ENCODE peak calls at places on chromosomes 1 and 21, in seven cellular contexts. Z, E, U, H, R, G and X are unnamed samples.

GRCh38 chr1:225825078-225825477 is 15.2 kb downstream of the EPHX1 start:
- DNase-seq in Z (no peak), E (no peak), U (peak), H (no peak), R (no peak), G (peak), X (no peak)

GRCh38 chr1:58939146-58939545 is 155.3 kb upstream of the JUN start:
- DNase-seq in Z (no peak), E (no peak), U (no peak), H (no peak), R (no peak), G (no peak), X (no peak)

GRCh38 chr1:204225841-204226745 is 12.3 kb upstream of the GOLT1A start:
- DNase-seq in Z (no peak), E (no peak), U (no peak), H (no peak), R (no peak), G (peak), X (peak)

GRCh38 chr1:17622823-17623222 is 83.3 kb downstream of the ARHGEF10L start:
- DNase-seq in Z (no peak), E (no peak), U (no peak), H (no peak), R (no peak), G (no peak), X (no peak)

GRCh38 chr1:56566040-56566774 is 13.2 kb downstream of the PLPP3 start:
- DNase-seq in Z (no peak), E (no peak), U (no peak), H (no peak), R (no peak), G (peak), X (no peak)

GRCh38 chr1:24961961-24962861 is 32.1 kb upstream of the RUNX3 start:
- DNase-seq in Z (no peak), E (no peak), U (no peak), H (no peak), R (no peak), G (no peak), X (no peak)

GRCh38 chr1:182725264-182725965 is 41.0 kb upstream of the RGS8 start:
- DNase-seq in Z (no peak), E (no peak), U (no peak), H (no peak), R (no peak), G (no peak), X (no peak)

GRCh38 chr1:96596226-96596625 is 125.4 kb upstream of the PTBP2 start:
- DNase-seq in Z (peak), E (peak), U (peak), H (peak), R (no peak), G (peak), X (no peak)

GRCh38 chr1:186519981-186520380 is 59.1 kb upstream of the PDC start:
- DNase-seq in Z (no peak), E (no peak), U (no peak), H (no peak), R (no peak), G (no peak), X (no peak)

GRCh38 chr1:20324704-20325406 is 34.2 kb downstream of the VWA5B1 start:
- DNase-seq in Z (no peak), E (no peak), U (no peak), H (no peak), R (no peak), G (no peak), X (no peak)

GRCh38 chr1:66239834-66240233 is 294.1 kb upstream of the SGIP1 start:
- DNase-seq in Z (no peak), E (no peak), U (no peak), H (no peak), R (no peak), G (no peak), X (no peak)

GRCh38 chr1:29752141-29752540 is 515.8 kb downstream of the PTPRU start:
- DNase-seq in Z (no peak), E (no peak), U (no peak), H (no peak), R (no peak), G (no peak), X (no peak)

GRCh38 chr1:39230261-39231190 is 26.0 kb downstream of the MACF1 start:
- DNase-seq in Z (peak), E (no peak), U (no peak), H (no peak), R (peak), G (peak), X (no peak)

GRCh38 chr1:58246549-58246948 is 300.0 kb downstream of the OMA1 start:
- DNase-seq in Z (no peak), E (no peak), U (no peak), H (no peak), R (no peak), G (no peak), X (no peak)

GRCh38 chr1:3530931-3531818 is 76.7 kb downstream of the ARHGEF16 start:
- DNase-seq in Z (peak), E (peak), U (peak), H (peak), R (no peak), G (peak), X (peak)

GRCh38 chr1:69967245-69967766 is 238.1 kb downstream of the LRRC40 start:
- DNase-seq in Z (no peak), E (no peak), U (no peak), H (no peak), R (no peak), G (no peak), X (no peak)

GRCh38 chr1:81803423-81804103 is 2.8 kb downstream of the ADGRL2 start:
- DNase-seq in Z (no peak), E (no peak), U (no peak), H (peak), R (no peak), G (peak), X (no peak)

GRCh38 chr1:3306583-3307285 is 147.7 kb upstream of the ARHGEF16 start:
- DNase-seq in Z (no peak), E (no peak), U (no peak), H (no peak), R (no peak), G (no peak), X (no peak)

GRCh38 chr1:12547586-12548225 is 70.3 kb downstream of the DHRS3 start:
- DNase-seq in Z (no peak), E (no peak), U (no peak), H (no peak), R (no peak), G (no peak), X (no peak)

GRCh38 chr21:46051821-46052675 is 45.9 kb upstream of the COL6A2 start:
- DNase-seq in Z (no peak), E (no peak), U (no peak), H (no peak), R (no peak), G (no peak), X (no peak)

GRCh38 chr1:155078496-155079209 is at the start of gene EFNA3:
- DNase-seq in Z (no peak), E (no peak), U (peak), H (peak), R (no peak), G (no peak), X (peak)

GRCh38 chr1:3712573-3713535 is 39.4 kb upstream of the CCDC27 start:
- DNase-seq in Z (no peak), E (no peak), U (no peak), H (peak), R (no peak), G (no peak), X (no peak)

GRCh38 chr1:115898020-115898419 is 57.1 kb upstream of the NHLH2 start:
- DNase-seq in Z (no peak), E (no peak), U (no peak), H (no peak), R (no peak), G (no peak), X (no peak)

GRCh38 chr1:197911857-197912696 is 5.1 kb upstream of the LHX9 start:
- DNase-seq in Z (no peak), E (no peak), U (no peak), H (peak), R (no peak), G (no peak), X (peak)

GRCh38 chr1:222171005-222171404 is 376.9 kb downstream of the HHIPL2 start:
- DNase-seq in Z (no peak), E (peak), U (no peak), H (peak), R (peak), G (peak), X (peak)

GRCh38 chr21:37757631-37758376 is 158.5 kb downstream of the KCNJ6 start:
- DNase-seq in Z (no peak), E (no peak), U (no peak), H (no peak), R (no peak), G (no peak), X (no peak)

GRCh38 chr1:70504821-70505193 is 93.7 kb downstream of the CTH start:
- DNase-seq in Z (no peak), E (no peak), U (no peak), H (peak), R (no peak), G (no peak), X (no peak)

GRCh38 chr1:160954158-160955104 is at the start of gene ITLN2:
- DNase-seq in Z (no peak), E (peak), U (peak), H (peak), R (peak), G (peak), X (peak)

GRCh38 chr1:41733021-41733420 is 185.7 kb downstream of the HIVEP3 start:
- DNase-seq in Z (no peak), E (no peak), U (no peak), H (peak), R (no peak), G (no peak), X (no peak)

GRCh38 chr1:155134858-155135415 is 715 bp upstream of the SLC50A1 start:
- DNase-seq in Z (no peak), E (peak), U (peak), H (peak), R (no peak), G (peak), X (peak)

GRCh38 chr21:45830221-45830640 is 151.3 kb upstream of the COL6A1 start:
- DNase-seq in Z (no peak), E (no peak), U (peak), H (no peak), R (no peak), G (no peak), X (no peak)

GRCh38 chr1:239386453-239387303 is at the start of gene CHRM3:
- DNase-seq in Z (peak), E (no peak), U (no peak), H (peak), R (no peak), G (no peak), X (peak)

GRCh38 chr1:185850366-185850765 is 116.2 kb downstream of the HMCN1 start:
- DNase-seq in Z (no peak), E (no peak), U (no peak), H (no peak), R (no peak), G (no peak), X (no peak)

GRCh38 chr1:58619286-58620054 is 42.4 kb upstream of the TACSTD2 start:
- DNase-seq in Z (no peak), E (no peak), U (no peak), H (no peak), R (no peak), G (no peak), X (no peak)

GRCh38 chr1:36224537-36225297 is 474 bp downstream of the THRAP3 start:
- DNase-seq in Z (peak), E (peak), U (no peak), H (peak), R (no peak), G (peak), X (peak)
- TF ChIP-seq JUND in Z (no peak), E (no peak), U (no peak), H (no peak), R (no peak), G (no peak), X (no peak)

GRCh38 chr1:27137544-27138075 is 17.3 kb downstream of the SLC9A1 start:
- DNase-seq in Z (no peak), E (no peak), U (peak), H (peak), R (no peak), G (peak), X (no peak)
- TF ChIP-seq JUND in Z (no peak), E (no peak), U (peak), H (no peak), R (no peak), G (no peak), X (no peak)

DNA sequence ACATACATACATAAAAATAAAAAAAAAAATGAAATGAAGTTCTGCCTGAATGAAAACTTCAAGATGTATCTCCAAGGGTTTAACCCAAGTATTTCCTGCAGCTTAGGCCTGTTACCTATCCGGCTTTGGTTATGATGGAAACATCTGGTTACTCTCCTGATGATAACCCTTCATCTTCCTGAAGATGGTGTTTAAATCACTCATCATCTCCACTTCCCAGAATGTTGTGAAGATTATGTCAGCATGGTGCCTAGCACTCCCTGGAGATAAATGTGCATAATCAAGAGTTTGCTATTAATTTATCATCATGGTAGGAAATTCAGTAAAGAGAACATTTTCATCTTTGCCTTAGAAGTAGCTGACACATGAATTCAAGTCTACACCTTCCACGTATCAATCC is 52.9 kb upstream of the ZNF326 start:
- DNase-seq in Z (no peak), E (no peak), U (no peak), H (no peak), R (no peak), G (no peak), X (no peak)
- TF ChIP-seq JUND in Z (no peak), E (no peak), U (no peak), H (no peak), R (no peak), G (no peak), X (no peak)

GRCh38 chr1:211480941-211481545 is 10.9 kb downstream of the RD3 start:
- DNase-seq in Z (no peak), E (no peak), U (no peak), H (no peak), R (no peak), G (no peak), X (no peak)
- TF ChIP-seq JUND in Z (no peak), E (no peak), U (no peak), H (no peak), R (no peak), G (no peak), X (no peak)

GRCh38 chr1:37001697-37002096 is 32.6 kb downstream of the GRIK3 start:
- DNase-seq in Z (no peak), E (no peak), U (no peak), H (no peak), R (no peak), G (no peak), X (no peak)

GRCh38 chr1:37002898-37003297 is 31.4 kb downstream of the GRIK3 start:
- DNase-seq in Z (no peak), E (no peak), U (peak), H (no peak), R (no peak), G (no peak), X (no peak)

GRCh38 chr1:37006132-37006868 is 28.0 kb downstream of the GRIK3 start:
- DNase-seq in Z (no peak), E (no peak), U (no peak), H (no peak), R (no peak), G (no peak), X (no peak)
- TF ChIP-seq JUND in Z (no peak), E (no peak), U (no peak), H (no peak), R (no peak), G (no peak), X (no peak)

GRCh38 chr1:55138740-55139283 is 76.4 kb downstream of the USP24 start:
- DNase-seq in Z (no peak), E (no peak), U (no peak), H (no peak), R (no peak), G (no peak), X (no peak)

GRCh38 chr1:55129194-55129728 is 85.9 kb downstream of the USP24 start:
- DNase-seq in Z (no peak), E (no peak), U (no peak), H (no peak), R (no peak), G (no peak), X (no peak)

GRCh38 chr1:55131218-55131617 is 83.9 kb downstream of the USP24 start:
- DNase-seq in Z (no peak), E (no peak), U (no peak), H (no peak), R (no peak), G (no peak), X (no peak)

GRCh38 chr1:55131801-55132200 is 83.4 kb downstream of the USP24 start:
- DNase-seq in Z (no peak), E (no peak), U (no peak), H (no peak), R (no peak), G (no peak), X (no peak)

DNA sequence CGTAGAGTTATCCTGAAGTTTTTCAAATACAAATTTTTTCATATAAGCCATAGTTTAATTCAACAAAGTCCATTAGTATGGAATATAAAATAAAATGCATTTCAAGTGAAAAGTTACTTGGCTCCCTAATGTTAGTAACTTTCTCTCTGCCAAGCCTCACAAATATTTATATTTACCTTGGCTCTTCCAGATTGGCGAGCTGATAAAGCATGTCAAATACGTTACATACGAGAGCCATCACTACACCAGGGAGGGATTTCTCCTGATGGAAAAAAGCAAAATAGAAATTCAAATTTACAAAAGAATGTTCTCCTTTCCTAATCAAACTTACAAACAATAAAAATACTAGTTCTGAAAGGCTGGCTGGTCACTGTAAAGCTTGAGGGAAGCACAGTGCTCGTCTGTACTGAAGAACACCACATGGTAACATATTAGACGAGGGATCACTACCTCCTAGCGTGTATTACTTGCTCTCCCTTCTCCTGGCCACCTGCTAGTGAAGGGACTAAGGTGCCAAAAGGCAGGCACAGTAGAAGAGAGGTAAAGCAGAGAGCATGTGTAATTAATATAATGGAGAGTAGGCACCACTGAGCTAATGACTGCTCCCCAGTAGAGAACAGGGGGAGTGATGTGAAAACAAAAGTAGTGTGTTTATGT is 80.9 kb downstream of the USP24 start:
- DNase-seq in Z (no peak), E (no peak), U (no peak), H (no peak), R (no peak), G (no peak), X (no peak)
- TF ChIP-seq JUND in Z (no peak), E (no peak), U (no peak), H (no peak), R (no peak), G (no peak), X (no peak)

DNA sequence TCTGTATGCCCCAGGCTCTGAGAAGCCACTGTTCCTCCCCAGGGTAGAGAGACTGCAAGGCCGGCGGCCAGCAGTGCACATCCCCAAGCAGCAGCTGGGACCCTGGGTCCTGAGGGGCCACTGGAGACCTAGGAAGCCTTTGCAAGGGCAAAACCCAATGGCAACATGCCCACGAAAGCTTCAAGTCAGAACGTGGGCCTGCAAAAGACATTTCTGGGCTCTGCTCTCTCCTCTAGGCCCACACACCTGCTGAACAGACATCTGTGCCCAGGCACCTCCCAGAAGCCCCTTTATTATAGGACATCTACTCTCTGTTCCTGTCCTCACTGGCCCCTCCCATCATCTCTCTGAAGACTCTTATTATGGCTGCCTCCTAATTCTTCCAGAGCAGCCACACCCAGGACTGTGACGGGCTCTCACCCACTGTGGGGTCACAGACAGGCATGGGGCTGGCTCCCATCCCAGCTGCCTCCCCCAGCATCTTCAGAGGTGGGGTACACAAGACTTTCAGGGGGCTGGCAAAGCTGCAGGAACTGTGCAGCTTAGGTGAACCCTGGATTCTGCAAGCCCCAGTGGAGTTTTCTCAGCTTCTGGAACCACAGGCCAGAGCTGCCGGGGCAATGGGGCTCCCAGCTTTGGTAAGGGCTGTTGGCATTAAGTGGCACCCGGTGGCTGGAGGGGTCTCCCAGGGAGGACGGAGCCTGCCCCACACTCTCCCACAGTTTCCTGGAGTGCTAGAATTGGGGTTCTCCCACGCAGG is 12.6 kb downstream of the TRIM11 start:
- DNase-seq in Z (no peak), E (no peak), U (no peak), H (no peak), R (no peak), G (no peak), X (no peak)
- TF ChIP-seq JUND in Z (no peak), E (no peak), U (no peak), H (no peak), R (no peak), G (no peak), X (no peak)